ENCODE peak calls at places on chromosomes 11 and 22, in five cellular contexts. One of them, this sample, is unnamed.

GRCh38 chr11:8709777-8710176 is 27.2 kb downstream of the RPL27A start:
- DNase-seq in keratinocyte: no peak
- DNase-seq in fibroblast of lung: no peak
- DNase-seq in neural progenitor cell: no peak
- DNase-seq in ovary: no peak
- DNase-seq in this sample: no peak

GRCh38 chr11:90764691-90765090 is 541.8 kb upstream of the CHORDC1 start:
- DNase-seq in keratinocyte: no peak
- DNase-seq in fibroblast of lung: no peak
- DNase-seq in neural progenitor cell: no peak
- DNase-seq in ovary: no peak
- DNase-seq in this sample: no peak

GRCh38 chr11:75919525-75919924 is 104.5 kb downstream of the UVRAG start:
- DNase-seq in keratinocyte: no peak
- DNase-seq in fibroblast of lung: peak; percentile 61
- DNase-seq in neural progenitor cell: no peak
- DNase-seq in ovary: no peak
- DNase-seq in this sample: no peak

GRCh38 chr11:65440831-65441499 is 18.4 kb downstream of the NEAT1 start:
- DNase-seq in keratinocyte: no peak
- DNase-seq in fibroblast of lung: peak; percentile 49
- DNase-seq in neural progenitor cell: no peak
- DNase-seq in ovary: peak; percentile 8
- DNase-seq in this sample: peak; percentile 73

GRCh38 chr11:75931124-75931523 is 116.1 kb downstream of the UVRAG start:
- DNase-seq in keratinocyte: no peak
- DNase-seq in fibroblast of lung: peak; percentile 25
- DNase-seq in neural progenitor cell: no peak
- DNase-seq in ovary: no peak
- DNase-seq in this sample: no peak

GRCh38 chr22:43845981-43846380 is 16.3 kb downstream of the SULT4A1 start:
- DNase-seq in keratinocyte: no peak
- DNase-seq in fibroblast of lung: no peak
- DNase-seq in neural progenitor cell: no peak
- DNase-seq in ovary: no peak
- DNase-seq in this sample: no peak

GRCh38 chr11:128335729-128336128 is 251.6 kb downstream of the ETS1 start:
- DNase-seq in keratinocyte: no peak
- DNase-seq in fibroblast of lung: no peak
- DNase-seq in neural progenitor cell: no peak
- DNase-seq in ovary: no peak
- DNase-seq in this sample: no peak

GRCh38 chr11:88484873-88485621 is 147.5 kb upstream of the CTSC start:
- DNase-seq in keratinocyte: peak; percentile 53
- DNase-seq in fibroblast of lung: peak; percentile 29
- DNase-seq in neural progenitor cell: peak; percentile 54
- DNase-seq in ovary: no peak
- DNase-seq in this sample: no peak

GRCh38 chr22:29623553-29624169 is 20.2 kb downstream of the NF2 start:
- DNase-seq in keratinocyte: no peak
- DNase-seq in fibroblast of lung: no peak
- DNase-seq in neural progenitor cell: no peak
- DNase-seq in ovary: no peak
- DNase-seq in this sample: no peak

GRCh38 chr11:48005878-48006277 is 25.5 kb downstream of the PTPRJ start:
- DNase-seq in keratinocyte: no peak
- DNase-seq in fibroblast of lung: no peak
- DNase-seq in neural progenitor cell: peak; percentile 86
- DNase-seq in ovary: no peak
- DNase-seq in this sample: no peak

GRCh38 chr11:134337051-134337450 is 5.3 kb downstream of the GLB1L2 start:
- DNase-seq in keratinocyte: no peak
- DNase-seq in fibroblast of lung: no peak
- DNase-seq in neural progenitor cell: no peak
- DNase-seq in ovary: no peak
- DNase-seq in this sample: no peak

GRCh38 chr22:19052941-19053551 is 69.2 kb downstream of the DGCR2 start:
- DNase-seq in keratinocyte: no peak
- DNase-seq in fibroblast of lung: no peak
- DNase-seq in neural progenitor cell: no peak
- DNase-seq in ovary: no peak
- DNase-seq in this sample: no peak

GRCh38 chr11:93403930-93404329 is 73.4 kb downstream of the DEUP1 start:
- DNase-seq in keratinocyte: no peak
- DNase-seq in fibroblast of lung: no peak
- DNase-seq in neural progenitor cell: no peak
- DNase-seq in ovary: no peak
- DNase-seq in this sample: no peak

GRCh38 chr11:130472434-130472961 is 24.1 kb downstream of the ADAMTS15 start:
- DNase-seq in keratinocyte: no peak
- DNase-seq in fibroblast of lung: no peak
- DNase-seq in neural progenitor cell: no peak
- DNase-seq in ovary: no peak
- DNase-seq in this sample: no peak

GRCh38 chr22:37283393-37283937 is 1.2 kb downstream of the CYTH4 start:
- DNase-seq in keratinocyte: no peak
- DNase-seq in fibroblast of lung: no peak
- DNase-seq in neural progenitor cell: no peak
- DNase-seq in ovary: no peak
- DNase-seq in this sample: no peak
- TF ChIP-seq CTCF in keratinocyte: no peak
- TF ChIP-seq CTCF in fibroblast of lung: no peak
- TF ChIP-seq CTCF in neural progenitor cell: no peak
- TF ChIP-seq CTCF in ovary: no peak
- TF ChIP-seq CTCF in this sample: no peak

GRCh38 chr11:27998552-27998951 is 109.4 kb downstream of the KIF18A start:
- DNase-seq in keratinocyte: no peak
- DNase-seq in fibroblast of lung: no peak
- DNase-seq in neural progenitor cell: no peak
- DNase-seq in ovary: no peak
- DNase-seq in this sample: no peak
- H3K4me3 ChIP-seq in keratinocyte: no peak overlapping the region
- H3K4me3 ChIP-seq in fibroblast of lung: no peak overlapping the region
- H3K4me3 ChIP-seq in neural progenitor cell: no peak overlapping the region
- H3K4me3 ChIP-seq in ovary: no peak overlapping the region
- H3K4me3 ChIP-seq in this sample: no peak overlapping the region

DNA sequence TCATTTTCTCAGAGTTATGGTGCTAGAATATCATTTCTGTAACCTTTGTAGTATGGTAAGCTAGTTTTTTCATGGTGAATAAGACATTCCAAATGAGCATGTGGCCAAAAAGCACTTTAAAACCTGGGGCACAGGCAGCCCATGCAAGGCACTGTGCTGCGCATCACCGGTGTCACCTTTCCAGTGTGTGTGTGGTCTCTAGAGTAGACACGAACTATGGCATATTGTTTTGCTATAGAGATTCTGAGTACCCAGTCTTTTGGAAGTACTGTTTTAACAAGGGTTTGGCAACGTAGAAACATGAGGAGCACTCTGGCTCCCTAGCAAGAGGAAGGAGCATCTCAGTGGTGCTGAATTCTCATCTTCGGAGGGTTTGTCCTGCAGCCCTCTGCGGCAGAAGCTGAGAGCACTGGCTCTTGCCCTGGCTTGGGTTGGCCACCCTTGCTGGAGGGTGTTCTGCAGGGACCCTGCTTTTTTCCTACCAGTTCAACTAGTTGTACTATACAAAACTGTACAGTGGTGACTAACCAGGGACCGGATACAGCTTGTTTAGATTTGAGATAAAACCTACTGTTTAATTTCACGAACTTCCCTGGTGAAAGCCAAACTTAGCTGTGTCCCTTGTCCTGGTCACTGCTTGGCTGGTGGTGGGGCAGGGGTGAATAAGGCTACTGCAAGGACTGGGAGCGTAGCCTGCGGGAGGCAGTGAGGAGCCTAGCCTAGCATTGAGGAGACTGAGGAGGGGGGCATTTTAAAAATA is 135.7 kb downstream of the ATXN10 start:
- DNase-seq in keratinocyte: no peak
- DNase-seq in fibroblast of lung: peak; percentile 14
- DNase-seq in neural progenitor cell: no peak
- DNase-seq in ovary: no peak
- DNase-seq in this sample: no peak
- H3K27ac ChIP-seq in keratinocyte: no peak overlapping the region
- H3K27ac ChIP-seq in fibroblast of lung: no peak overlapping the region
- H3K27ac ChIP-seq in neural progenitor cell: no peak overlapping the region
- H3K27ac ChIP-seq in ovary: no peak overlapping the region
- H3K27ac ChIP-seq in this sample: no peak overlapping the region

GRCh38 chr11:13465909-13466371 is 2.9 kb upstream of the BTBD10 start:
- DNase-seq in keratinocyte: no peak
- DNase-seq in fibroblast of lung: peak; percentile 64
- DNase-seq in neural progenitor cell: no peak
- DNase-seq in ovary: no peak
- DNase-seq in this sample: no peak
- TF ChIP-seq CTCF in keratinocyte: peak; percentile 43
- TF ChIP-seq CTCF in fibroblast of lung: peak; percentile 53
- TF ChIP-seq CTCF in neural progenitor cell: peak; percentile 67
- TF ChIP-seq CTCF in ovary: peak; percentile 12
- TF ChIP-seq CTCF in this sample: no peak

This sample was measured in coronary artery.